ENCODE peak calls at places on chromosome 17, in seven cellular contexts. One of them, this sample, is unnamed. For H3K27me3 and H3K4me1, the result is how much of the 10 kb centered on the place peaks cover.

GRCh38 chr17:45230787-45231480 is 9.2 kb downstream of the FMNL1 start:
- DNase-seq in mammary epithelial cell: peak
- DNase-seq in MM.1S: no peak
- DNase-seq in spleen: peak
- DNase-seq in effector memory CD4-positive, alpha-beta T cell: no peak
- DNase-seq in cardiac muscle cell: no peak
- DNase-seq in ovary: no peak
- DNase-seq in this sample: no peak

GRCh38 chr17:56262854-56263253 is 109.6 kb downstream of the ANKFN1 start:
- DNase-seq in ovary: no peak
- DNase-seq in effector memory CD4-positive, alpha-beta T cell: no peak
- DNase-seq in mammary epithelial cell: no peak
- DNase-seq in MM.1S: no peak
- DNase-seq in spleen: no peak
- DNase-seq in cardiac muscle cell: no peak
- DNase-seq in this sample: no peak

GRCh38 chr17:37714897-37715296 is 30.0 kb downstream of the HNF1B start:
- DNase-seq in cardiac muscle cell: no peak
- DNase-seq in MM.1S: no peak
- DNase-seq in mammary epithelial cell: no peak
- DNase-seq in spleen: no peak
- DNase-seq in ovary: no peak
- DNase-seq in effector memory CD4-positive, alpha-beta T cell: no peak
- DNase-seq in this sample: no peak

GRCh38 chr17:41026668-41027471 is at the start of gene KRTAP1-5:
- DNase-seq in mammary epithelial cell: peak
- DNase-seq in cardiac muscle cell: no peak
- DNase-seq in MM.1S: no peak
- DNase-seq in ovary: no peak
- DNase-seq in effector memory CD4-positive, alpha-beta T cell: no peak
- DNase-seq in spleen: no peak
- DNase-seq in this sample: peak

GRCh38 chr17:75549246-75550138 is 24.0 kb downstream of the LLGL2 start:
- DNase-seq in effector memory CD4-positive, alpha-beta T cell: no peak
- DNase-seq in spleen: no peak
- DNase-seq in MM.1S: no peak
- DNase-seq in ovary: no peak
- DNase-seq in mammary epithelial cell: peak
- DNase-seq in cardiac muscle cell: peak
- DNase-seq in this sample: no peak

GRCh38 chr17:65523853-65524664 is 37.4 kb downstream of the AXIN2 start:
- DNase-seq in mammary epithelial cell: no peak
- DNase-seq in MM.1S: no peak
- DNase-seq in spleen: peak
- DNase-seq in cardiac muscle cell: no peak
- DNase-seq in effector memory CD4-positive, alpha-beta T cell: no peak
- DNase-seq in ovary: no peak
- DNase-seq in this sample: no peak

GRCh38 chr17:76948301-76948700 is 80.1 kb downstream of the MGAT5B start:
- DNase-seq in effector memory CD4-positive, alpha-beta T cell: no peak
- DNase-seq in ovary: no peak
- DNase-seq in spleen: no peak
- DNase-seq in mammary epithelial cell: no peak
- DNase-seq in cardiac muscle cell: no peak
- DNase-seq in MM.1S: no peak
- DNase-seq in this sample: no peak

GRCh38 chr17:67673006-67673405 is 44.7 kb upstream of the NOL11 start:
- DNase-seq in effector memory CD4-positive, alpha-beta T cell: no peak
- DNase-seq in cardiac muscle cell: no peak
- DNase-seq in mammary epithelial cell: no peak
- DNase-seq in spleen: no peak
- DNase-seq in ovary: no peak
- DNase-seq in MM.1S: no peak
- DNase-seq in this sample: no peak

GRCh38 chr17:4585203-4585939 is 1.0 kb downstream of the SMTNL2 start:
- DNase-seq in mammary epithelial cell: no peak
- DNase-seq in ovary: peak
- DNase-seq in spleen: peak
- DNase-seq in cardiac muscle cell: peak
- DNase-seq in effector memory CD4-positive, alpha-beta T cell: no peak
- DNase-seq in MM.1S: no peak
- DNase-seq in this sample: no peak

GRCh38 chr17:66191607-66192377 is at the start of gene CEP112:
- DNase-seq in mammary epithelial cell: peak
- DNase-seq in ovary: peak
- DNase-seq in effector memory CD4-positive, alpha-beta T cell: peak
- DNase-seq in cardiac muscle cell: peak
- DNase-seq in spleen: peak
- DNase-seq in MM.1S: peak
- DNase-seq in this sample: peak

GRCh38 chr17:75181608-75182318 is 996 bp downstream of the SUMO2 start:
- DNase-seq in spleen: no peak
- DNase-seq in mammary epithelial cell: peak
- DNase-seq in effector memory CD4-positive, alpha-beta T cell: peak
- DNase-seq in MM.1S: peak
- DNase-seq in cardiac muscle cell: peak
- DNase-seq in ovary: peak
- DNase-seq in this sample: no peak

GRCh38 chr17:17132746-17133145 is 73.4 kb downstream of the PLD6 start:
- DNase-seq in mammary epithelial cell: no peak
- DNase-seq in effector memory CD4-positive, alpha-beta T cell: no peak
- DNase-seq in MM.1S: no peak
- DNase-seq in cardiac muscle cell: no peak
- DNase-seq in ovary: no peak
- DNase-seq in spleen: no peak
- DNase-seq in this sample: no peak

GRCh38 chr17:65389956-65390355 is 171.5 kb downstream of the AXIN2 start:
- DNase-seq in spleen: no peak
- DNase-seq in cardiac muscle cell: no peak
- DNase-seq in ovary: no peak
- DNase-seq in effector memory CD4-positive, alpha-beta T cell: no peak
- DNase-seq in MM.1S: no peak
- DNase-seq in mammary epithelial cell: peak
- DNase-seq in this sample: peak

GRCh38 chr17:81828656-81829055 is 4.4 kb downstream of the MCRIP1 start:
- DNase-seq in effector memory CD4-positive, alpha-beta T cell: no peak
- DNase-seq in ovary: no peak
- DNase-seq in mammary epithelial cell: no peak
- DNase-seq in spleen: no peak
- DNase-seq in MM.1S: no peak
- DNase-seq in cardiac muscle cell: no peak
- DNase-seq in this sample: no peak

GRCh38 chr17:30222741-30223175 is 12.7 kb downstream of the SLC6A4 start:
- DNase-seq in ovary: no peak
- DNase-seq in MM.1S: no peak
- DNase-seq in mammary epithelial cell: no peak
- DNase-seq in effector memory CD4-positive, alpha-beta T cell: no peak
- DNase-seq in spleen: peak
- DNase-seq in cardiac muscle cell: no peak
- DNase-seq in this sample: no peak

GRCh38 chr17:65020284-65020683 is 36.3 kb downstream of the GNA13 start:
- DNase-seq in MM.1S: no peak
- DNase-seq in spleen: no peak
- DNase-seq in effector memory CD4-positive, alpha-beta T cell: no peak
- DNase-seq in mammary epithelial cell: peak
- DNase-seq in cardiac muscle cell: no peak
- DNase-seq in ovary: no peak
- DNase-seq in this sample: peak

DNA sequence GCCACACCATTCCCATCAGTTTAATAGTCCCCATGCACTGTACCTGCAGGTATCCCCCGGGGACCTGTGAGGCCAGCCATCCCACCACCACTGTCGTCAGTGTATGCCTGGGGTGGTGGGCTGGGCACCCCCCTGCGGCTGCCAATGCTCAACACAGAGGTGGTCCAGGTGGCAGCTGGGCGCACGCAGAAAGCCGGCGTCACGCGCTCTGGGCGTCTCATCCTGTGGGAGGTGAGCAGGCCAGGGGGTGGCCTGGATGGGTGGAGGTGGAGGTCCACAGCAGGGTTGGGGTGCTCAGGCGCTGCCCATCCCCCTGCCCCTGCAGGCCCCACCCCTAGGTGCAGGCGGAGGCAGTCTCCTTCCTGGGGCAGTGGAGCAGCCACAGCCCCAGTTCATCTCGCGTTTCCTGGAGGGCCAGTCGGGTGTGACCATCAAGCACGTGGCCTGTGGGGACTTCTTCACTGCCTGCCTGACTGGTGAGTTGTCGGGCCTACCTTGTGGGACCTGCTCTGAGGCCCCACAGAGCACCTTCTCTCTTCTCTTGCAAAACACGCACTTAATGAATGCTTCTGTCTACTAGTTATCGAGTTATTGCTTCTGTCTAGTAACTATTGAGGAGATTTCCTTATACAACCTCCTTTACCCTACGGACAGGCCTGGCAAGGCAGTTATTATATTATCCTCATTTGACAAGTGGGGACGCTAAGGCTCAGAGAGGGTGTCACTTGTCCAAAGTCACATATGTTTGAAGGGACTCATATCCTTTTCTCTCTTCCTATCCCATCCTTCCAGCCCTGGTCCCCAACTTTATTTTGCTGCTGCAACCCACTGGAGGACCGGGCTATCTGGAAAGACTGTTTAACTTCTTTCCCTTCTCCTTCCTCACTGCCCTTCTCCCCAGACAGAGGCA is 5.8 kb upstream of the TRAF4 start:
- DNase-seq in spleen: peak
- DNase-seq in effector memory CD4-positive, alpha-beta T cell: no peak
- DNase-seq in mammary epithelial cell: no peak
- DNase-seq in ovary: no peak
- DNase-seq in MM.1S: no peak
- DNase-seq in cardiac muscle cell: no peak
- DNase-seq in this sample: no peak
- H3K27me3 ChIP-seq in spleen: under half
- H3K27me3 ChIP-seq in effector memory CD4-positive, alpha-beta T cell: under half
- H3K27me3 ChIP-seq in mammary epithelial cell: under half
- H3K27me3 ChIP-seq in ovary: under half
- H3K27me3 ChIP-seq in MM.1S: under half
- H3K27me3 ChIP-seq in cardiac muscle cell: under half
- H3K27me3 ChIP-seq in this sample: under half

GRCh38 chr17:2177235-2177811 is 122.4 kb downstream of the HIC1 start:
- DNase-seq in cardiac muscle cell: no peak
- DNase-seq in mammary epithelial cell: peak
- DNase-seq in effector memory CD4-positive, alpha-beta T cell: no peak
- DNase-seq in spleen: no peak
- DNase-seq in MM.1S: no peak
- DNase-seq in ovary: no peak
- DNase-seq in this sample: peak

GRCh38 chr17:2176484-2177175 is 121.7 kb downstream of the HIC1 start:
- DNase-seq in mammary epithelial cell: no peak
- DNase-seq in ovary: no peak
- DNase-seq in spleen: no peak
- DNase-seq in MM.1S: no peak
- DNase-seq in effector memory CD4-positive, alpha-beta T cell: no peak
- DNase-seq in cardiac muscle cell: no peak
- DNase-seq in this sample: no peak

GRCh38 chr17:2174048-2174447 is 119.1 kb downstream of the HIC1 start:
- DNase-seq in ovary: no peak
- DNase-seq in cardiac muscle cell: no peak
- DNase-seq in spleen: no peak
- DNase-seq in mammary epithelial cell: peak
- DNase-seq in MM.1S: no peak
- DNase-seq in effector memory CD4-positive, alpha-beta T cell: no peak
- DNase-seq in this sample: no peak

GRCh38 chr17:2174471-2175293 is 119.8 kb downstream of the HIC1 start:
- DNase-seq in MM.1S: no peak
- DNase-seq in ovary: peak
- DNase-seq in effector memory CD4-positive, alpha-beta T cell: no peak
- DNase-seq in mammary epithelial cell: no peak
- DNase-seq in spleen: peak
- DNase-seq in cardiac muscle cell: peak
- DNase-seq in this sample: no peak

GRCh38 chr17:2175294-2175628 is 120.4 kb downstream of the HIC1 start:
- DNase-seq in ovary: no peak
- DNase-seq in mammary epithelial cell: no peak
- DNase-seq in effector memory CD4-positive, alpha-beta T cell: no peak
- DNase-seq in MM.1S: no peak
- DNase-seq in spleen: no peak
- DNase-seq in cardiac muscle cell: no peak
- DNase-seq in this sample: no peak
- H3K4me1 ChIP-seq in ovary: half or more
- H3K4me1 ChIP-seq in mammary epithelial cell: half or more
- H3K4me1 ChIP-seq in effector memory CD4-positive, alpha-beta T cell: under half
- H3K4me1 ChIP-seq in MM.1S: under half
- H3K4me1 ChIP-seq in spleen: half or more
- H3K4me1 ChIP-seq in cardiac muscle cell: half or more
- H3K4me1 ChIP-seq in this sample: under half

DNA sequence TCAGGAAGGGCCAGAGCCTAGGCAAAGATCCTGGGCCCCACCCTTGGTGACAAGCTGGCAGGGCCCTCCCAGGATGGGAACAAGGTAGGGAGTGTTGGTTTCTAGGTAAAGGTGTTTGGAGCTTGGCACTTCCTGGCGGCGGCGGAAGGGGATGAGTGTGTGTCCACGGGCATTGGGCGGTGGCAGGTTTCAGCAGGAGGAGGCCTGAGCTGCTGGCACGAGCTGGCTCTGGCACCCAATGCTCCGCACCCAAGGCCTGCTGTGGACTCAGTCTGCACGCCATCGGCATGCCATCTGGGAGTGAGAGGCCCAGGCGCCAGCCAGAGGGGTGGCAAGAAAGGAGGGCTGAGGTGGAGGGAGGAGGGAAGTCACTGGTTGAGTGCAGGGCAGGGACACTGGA is 46.9 kb upstream of the TAC4 start:
- DNase-seq in effector memory CD4-positive, alpha-beta T cell: no peak
- DNase-seq in MM.1S: no peak
- DNase-seq in spleen: no peak
- DNase-seq in cardiac muscle cell: no peak
- DNase-seq in ovary: no peak
- DNase-seq in mammary epithelial cell: peak
- DNase-seq in this sample: no peak
- H3K27me3 ChIP-seq in effector memory CD4-positive, alpha-beta T cell: under half
- H3K27me3 ChIP-seq in MM.1S: half or more
- H3K27me3 ChIP-seq in spleen: under half
- H3K27me3 ChIP-seq in cardiac muscle cell: under half
- H3K27me3 ChIP-seq in ovary: under half
- H3K27me3 ChIP-seq in mammary epithelial cell: under half
- H3K27me3 ChIP-seq in this sample: under half

GRCh38 chr17:59623151-59623550 is 3.5 kb downstream of the CLTC start:
- DNase-seq in cardiac muscle cell: no peak
- DNase-seq in MM.1S: no peak
- DNase-seq in mammary epithelial cell: no peak
- DNase-seq in ovary: no peak
- DNase-seq in spleen: no peak
- DNase-seq in effector memory CD4-positive, alpha-beta T cell: no peak
- DNase-seq in this sample: no peak

GRCh38 chr17:59619313-59620063 is at the start of gene CLTC:
- DNase-seq in ovary: peak
- DNase-seq in MM.1S: peak
- DNase-seq in cardiac muscle cell: peak
- DNase-seq in spleen: peak
- DNase-seq in effector memory CD4-positive, alpha-beta T cell: peak
- DNase-seq in mammary epithelial cell: peak
- DNase-seq in this sample: peak

GRCh38 chr17:59620064-59620359 is 317 bp downstream of the CLTC start:
- DNase-seq in MM.1S: no peak
- DNase-seq in mammary epithelial cell: no peak
- DNase-seq in effector memory CD4-positive, alpha-beta T cell: no peak
- DNase-seq in ovary: no peak
- DNase-seq in spleen: no peak
- DNase-seq in cardiac muscle cell: no peak
- DNase-seq in this sample: no peak

GRCh38 chr17:59620518-59621259 is 994 bp downstream of the CLTC start:
- DNase-seq in effector memory CD4-positive, alpha-beta T cell: peak
- DNase-seq in mammary epithelial cell: peak
- DNase-seq in MM.1S: peak
- DNase-seq in spleen: no peak
- DNase-seq in cardiac muscle cell: peak
- DNase-seq in ovary: peak
- DNase-seq in this sample: peak

GRCh38 chr17:59621771-59622170 is 2.1 kb downstream of the CLTC start:
- DNase-seq in effector memory CD4-positive, alpha-beta T cell: no peak
- DNase-seq in MM.1S: no peak
- DNase-seq in mammary epithelial cell: no peak
- DNase-seq in ovary: no peak
- DNase-seq in spleen: no peak
- DNase-seq in cardiac muscle cell: no peak
- DNase-seq in this sample: no peak
- H3K4me1 ChIP-seq in effector memory CD4-positive, alpha-beta T cell: under half
- H3K4me1 ChIP-seq in MM.1S: under half
- H3K4me1 ChIP-seq in mammary epithelial cell: under half
- H3K4me1 ChIP-seq in ovary: under half
- H3K4me1 ChIP-seq in spleen: half or more
- H3K4me1 ChIP-seq in cardiac muscle cell: under half
- H3K4me1 ChIP-seq in this sample: under half